ENCODE peak calls at places on chromosome 4, in four cellular contexts. D, L, O and X are unnamed samples.

GRCh38 chr4:133581971-133582619 is 433.0 kb downstream of the PCDH10 start:
- DNase-seq in L (no peak), D (no peak), O (no peak), X (no peak)

GRCh38 chr4:106369456-106370060 is 980 bp upstream of the GIMD1 start:
- DNase-seq in O (no peak), D (peak), L (no peak), X (no peak)

GRCh38 chr4:121140712-121141111 is 23.4 kb downstream of the TNIP3 start:
- DNase-seq in L (no peak), D (peak), O (no peak), X (no peak)

GRCh38 chr4:1609901-1610790 is 74.0 kb downstream of the FAM53A start:
- DNase-seq in D (no peak), O (peak), L (peak), X (peak)

GRCh38 chr4:5746829-5747745 is 36.1 kb downstream of the EVC start:
- DNase-seq in O (no peak), L (no peak), D (peak), X (no peak)

GRCh38 chr4:102620697-102621497 is 119.7 kb downstream of the NFKB1 start:
- DNase-seq in O (no peak), D (peak), L (no peak), X (no peak)

GRCh38 chr4:140065393-140065792 is 88.6 kb downstream of the MAML3 start:
- DNase-seq in O (no peak), L (no peak), D (no peak), X (no peak)

GRCh38 chr4:177448850-177449249 is 6.6 kb upstream of the AGA start:
- DNase-seq in O (no peak), D (no peak), L (no peak), X (no peak)

GRCh38 chr4:36255575-36255974 is 11.3 kb upstream of the ARAP2 start:
- DNase-seq in L (no peak), O (no peak), D (no peak), X (no peak)

GRCh38 chr4:38673109-38673978 is 9.3 kb downstream of the KLF3 start:
- DNase-seq in L (peak), D (no peak), O (peak), X (no peak)

GRCh38 chr4:106809083-106809482 is 227.0 kb downstream of the DKK2 start:
- DNase-seq in L (no peak), O (no peak), D (peak), X (no peak)

GRCh38 chr4:128461300-128462103 is 173.9 kb upstream of the PGRMC2 start:
- DNase-seq in D (peak), O (no peak), L (no peak), X (no peak)

GRCh38 chr4:141630854-141631253 is 5.5 kb upstream of the IL15 start:
- DNase-seq in D (no peak), O (no peak), L (no peak), X (no peak)

GRCh38 chr4:46994007-46994405 is 625 bp upstream of the GABRA4 start:
- DNase-seq in O (no peak), L (no peak), D (no peak), X (no peak)

GRCh38 chr4:8685831-8686230 is 93.3 kb downstream of the CPZ start:
- DNase-seq in D (no peak), O (no peak), L (peak), X (peak)

GRCh38 chr4:168677063-168677462 is 180.2 kb downstream of the PALLD start:
- DNase-seq in L (no peak), O (no peak), D (no peak), X (no peak)

GRCh38 chr4:41257257-41257900 is 651 bp downstream of the UCHL1 start:
- DNase-seq in O (peak), D (peak), L (peak), X (peak)

GRCh38 chr4:150265806-150266205 is 187.6 kb downstream of the DCLK2 start:
- DNase-seq in L (no peak), O (no peak), D (no peak), X (no peak)

DNA sequence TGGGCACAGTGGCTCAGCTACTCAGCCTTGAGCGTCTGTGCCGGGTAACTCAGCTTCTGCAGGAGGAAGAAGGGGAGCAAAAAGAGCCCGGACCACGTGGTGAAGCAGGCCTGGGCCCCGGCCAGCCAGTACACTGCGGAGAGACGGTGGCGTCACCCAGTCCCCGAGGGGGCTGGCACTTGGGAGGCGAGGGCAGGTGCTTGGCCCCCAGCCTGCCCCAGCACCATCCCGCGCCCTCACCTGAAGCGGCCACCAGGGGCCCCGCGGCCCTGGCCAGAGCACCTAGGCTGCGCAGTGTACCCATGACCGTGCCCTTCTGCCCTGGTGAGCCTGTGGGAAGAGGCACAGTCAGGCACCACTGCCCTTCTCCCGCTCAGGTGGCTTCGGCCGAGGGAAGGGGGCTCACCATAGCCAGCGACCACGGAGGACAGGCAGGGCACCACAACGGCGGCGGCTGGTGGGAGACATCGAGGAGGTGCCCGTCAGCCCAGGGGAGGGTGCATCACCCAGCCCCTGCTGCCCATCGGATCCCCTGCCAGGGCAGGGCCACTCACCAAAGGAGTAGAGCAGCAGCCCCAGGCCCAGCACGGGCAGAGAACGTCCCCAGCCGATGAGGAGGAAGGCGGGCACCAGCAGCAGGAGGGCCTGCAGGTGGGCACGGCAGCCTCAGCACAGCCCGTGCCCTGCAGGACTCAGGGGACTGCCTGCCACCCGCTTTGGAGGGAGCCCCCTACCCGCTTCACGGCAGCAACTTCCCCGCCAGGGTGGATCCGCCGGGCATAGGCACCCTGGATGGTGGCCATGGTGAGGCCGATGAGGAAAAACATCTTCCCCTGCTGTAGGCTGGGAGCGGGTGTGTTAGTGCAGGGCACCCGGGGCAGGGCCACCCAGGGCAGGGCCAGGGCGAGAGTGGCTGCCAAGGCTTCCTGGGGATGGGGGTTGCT is 32.1 kb downstream of the NOP14 start:
- DNase-seq in L (peak), O (peak), D (no peak), X (peak)
- TF ChIP-seq CTCF in L (peak), O (no peak), D (peak), X (peak)

GRCh38 chr4:65033899-65034298 is 624.6 kb upstream of the TECRL start:
- DNase-seq in L (no peak), D (no peak), O (no peak), X (no peak)
- TF ChIP-seq CTCF in L (no peak), D (peak), O (no peak), X (peak)

DNA sequence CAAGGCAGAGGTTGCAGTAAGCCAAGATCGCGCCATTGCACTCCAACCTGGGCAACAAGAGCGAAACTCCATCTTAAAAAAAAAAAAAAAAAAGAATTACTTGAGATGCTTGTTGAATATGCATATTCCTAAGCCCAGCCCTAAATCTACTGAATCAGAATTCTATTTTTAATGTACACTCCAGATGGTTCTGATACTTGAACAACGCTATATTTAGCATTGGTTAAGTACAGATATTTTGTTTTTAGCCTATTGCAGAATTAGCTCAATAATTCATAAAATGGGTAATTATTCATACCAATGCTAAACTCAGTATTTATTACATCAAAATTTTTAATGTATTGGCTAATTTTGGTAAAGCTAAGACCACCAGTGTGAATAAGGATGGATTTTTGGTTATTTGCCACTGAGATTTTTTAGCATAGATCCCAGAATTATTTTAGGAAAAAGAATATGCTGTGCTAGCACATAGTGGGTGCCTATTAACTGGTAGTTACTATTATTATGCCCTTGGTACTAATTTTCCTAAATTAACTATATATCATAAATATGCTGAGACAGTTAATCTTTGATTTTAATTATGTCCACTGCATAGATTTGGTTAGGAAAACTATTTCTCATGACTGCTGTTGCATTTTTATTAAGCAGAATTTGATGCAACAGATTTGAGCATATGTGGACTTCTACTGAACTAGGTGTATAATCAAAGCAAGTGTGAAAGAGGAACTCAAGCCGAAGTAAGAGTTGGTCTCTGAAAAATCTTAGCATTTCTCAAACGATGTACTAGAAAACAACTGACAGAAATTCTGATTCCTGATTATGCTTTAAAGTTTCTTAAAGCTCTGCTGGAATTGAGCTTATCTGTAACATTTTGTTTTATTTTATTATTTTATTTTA is 9.2 kb downstream of the AREG start:
- DNase-seq in L (no peak), D (no peak), O (no peak), X (no peak)
- TF ChIP-seq CTCF in L (no peak), D (no peak), O (no peak), X (no peak)

GRCh38 chr4:83266689-83267088 is 17.9 kb downstream of the COQ2 start:
- DNase-seq in D (no peak), L (no peak), O (no peak), X (no peak)

GRCh38 chr4:83269256-83269655 is 15.3 kb downstream of the COQ2 start:
- DNase-seq in L (no peak), D (no peak), O (no peak), X (no peak)

GRCh38 chr4:83267835-83268475 is 16.6 kb downstream of the COQ2 start:
- DNase-seq in O (no peak), L (no peak), D (no peak), X (no peak)

GRCh38 chr4:83267121-83267834 is 17.3 kb downstream of the COQ2 start:
- DNase-seq in D (peak), O (no peak), L (no peak), X (no peak)

DNA sequence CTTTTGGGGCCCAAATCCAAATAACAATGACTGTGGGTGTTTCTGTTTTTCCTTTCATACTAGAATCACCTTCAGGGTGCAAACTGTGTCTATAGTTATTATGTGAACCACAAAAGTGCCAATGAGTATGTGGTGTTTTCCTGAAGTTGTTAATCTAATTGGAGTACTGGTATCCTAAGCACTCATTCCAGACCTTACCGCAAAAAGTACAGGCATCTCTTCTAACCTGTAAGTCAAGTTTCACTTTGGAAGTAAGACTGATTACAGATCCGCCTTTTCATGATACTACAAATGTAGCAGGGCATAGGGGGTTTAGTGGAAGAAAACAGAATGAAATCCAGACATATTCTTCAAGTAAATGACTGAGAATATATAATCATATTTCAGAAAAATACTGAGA is 16.1 kb downstream of the COQ2 start:
- DNase-seq in D (no peak), L (no peak), O (no peak), X (no peak)
- TF ChIP-seq CTCF in D (no peak), L (no peak), O (no peak), X (no peak)

DNA sequence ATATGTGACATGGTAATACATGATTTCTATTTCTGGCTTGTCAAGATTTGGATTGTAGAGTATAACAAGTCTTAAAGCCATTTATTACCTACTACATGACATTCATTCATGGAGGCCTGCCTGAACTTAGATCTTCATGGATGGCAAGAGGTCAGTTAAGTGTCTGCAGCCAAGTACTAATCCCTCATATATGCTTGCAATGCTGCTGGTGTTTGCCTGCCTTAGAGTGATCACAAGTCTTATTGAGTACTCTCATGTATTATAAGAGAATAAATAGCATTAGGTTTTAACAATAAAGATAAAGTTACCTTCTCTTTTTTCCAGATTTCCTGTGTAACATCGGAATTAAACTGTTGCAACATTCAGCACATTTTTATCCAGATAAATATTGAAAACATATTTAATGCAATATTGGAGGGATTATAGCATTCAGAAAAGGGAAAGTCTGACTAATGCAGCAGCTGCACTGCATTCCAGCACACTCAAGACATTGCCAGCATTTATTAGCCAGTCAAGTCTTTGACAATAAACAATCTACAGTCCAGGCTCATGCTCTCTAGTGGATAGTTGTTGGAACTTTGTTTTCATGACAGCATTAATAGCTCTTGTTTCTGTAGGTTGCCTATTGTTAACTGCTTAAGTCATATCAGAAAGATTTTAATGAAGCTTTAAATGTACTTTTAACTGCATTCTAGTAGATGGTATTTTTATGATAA is 737.1 kb downstream of the FAT4 start:
- DNase-seq in O (no peak), D (peak), L (no peak), X (no peak)
- TF ChIP-seq CTCF in O (no peak), D (peak), L (no peak), X (peak)

GRCh38 chr4:123096038-123096437 is 173.6 kb upstream of the NUDT6 start:
- DNase-seq in D (peak), O (no peak), L (no peak), X (no peak)
- TF ChIP-seq CTCF in D (peak), O (no peak), L (no peak), X (peak)

DNA sequence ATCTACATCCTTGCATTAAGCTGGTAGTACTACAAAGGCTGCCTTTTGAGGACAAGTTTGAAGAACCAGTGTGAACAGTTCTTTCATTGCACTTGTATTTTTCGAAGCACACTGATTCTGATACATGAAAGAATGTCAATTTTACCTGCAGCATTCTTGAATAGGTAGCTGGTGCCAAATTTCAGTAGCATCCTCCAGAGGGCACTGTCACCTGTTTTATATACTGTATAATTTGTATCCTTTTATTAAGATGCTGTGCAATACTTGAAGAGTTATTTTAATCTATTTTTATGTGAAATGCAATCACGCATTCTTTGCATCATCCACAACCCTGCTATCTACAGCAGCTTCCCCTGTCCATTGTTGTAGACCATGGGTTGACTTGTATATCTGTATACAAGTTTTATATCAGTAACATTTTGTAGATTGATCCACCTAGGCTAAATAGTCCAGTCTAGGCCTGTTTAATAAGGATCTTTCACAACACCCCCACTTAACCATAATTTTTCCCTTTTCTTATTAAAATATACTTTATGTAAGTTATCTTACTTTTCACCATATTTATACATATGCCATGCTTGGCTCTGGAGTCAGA is 325.7 kb downstream of the PCDH7 start:
- DNase-seq in D (peak), L (no peak), O (no peak), X (no peak)
- TF ChIP-seq CTCF in D (peak), L (peak), O (peak), X (peak)

DNA sequence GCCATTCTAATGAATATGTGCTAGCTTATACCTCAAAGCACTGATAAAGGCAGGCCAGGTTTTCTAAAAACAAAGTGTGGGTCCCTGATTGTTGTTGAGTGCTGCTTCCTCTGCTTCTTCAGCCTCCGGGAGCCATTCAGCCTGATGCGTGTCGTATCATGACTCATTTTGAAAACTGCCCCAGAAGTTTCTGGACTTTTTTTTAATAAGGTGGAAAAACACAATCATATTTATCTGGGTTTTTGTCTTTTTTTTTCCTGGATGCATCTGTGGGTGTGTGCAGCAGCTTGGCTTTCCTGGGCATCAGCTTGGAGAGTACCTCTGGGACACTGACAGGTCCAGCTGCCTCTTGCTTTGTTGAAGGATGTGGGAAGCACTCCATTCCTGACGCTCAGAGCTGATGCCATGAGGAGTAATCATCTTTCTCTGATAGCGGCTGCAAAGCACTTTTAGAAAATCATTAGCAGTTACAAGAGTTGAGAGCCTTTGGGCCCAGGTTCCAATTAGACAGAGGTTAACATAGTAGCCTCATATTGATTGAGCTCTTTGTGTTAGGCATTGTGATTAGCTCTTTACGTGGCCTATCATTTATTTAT is 66.9 kb downstream of the PARM1 start:
- DNase-seq in D (no peak), O (no peak), L (no peak), X (no peak)
- TF ChIP-seq CTCF in D (no peak), O (no peak), L (no peak), X (no peak)

GRCh38 chr4:69154021-69154420 is 57.7 kb downstream of the UGT2B7 start:
- DNase-seq in O (no peak), D (no peak), L (no peak), X (no peak)

GRCh38 chr4:69156913-69157312 is 57.6 kb downstream of the UGT2B11 start:
- DNase-seq in L (no peak), O (no peak), D (no peak), X (no peak)
- TF ChIP-seq CTCF in L (no peak), O (peak), D (peak), X (peak)